ENCODE peak calls at places on chromosomes 16 and 17, in four cellular contexts. Y is HepG2, B is heart left ventricle, M is body of pancreas. X is an unnamed sample.
A peak's percentile ranks its signal among the peaks of the same experiment; 100 is the strongest.

GRCh38 chr16:81321039-81321438 is 6.3 kb downstream of the GAN start:
- ATAC-seq in Y (no peak), B (no peak), M (no peak), X (no peak)

GRCh38 chr17:83189013-83189672 is 109.7 kb downstream of the METRNL start:
- ATAC-seq in Y (no peak), B (no peak), M (no peak), X (no peak)

GRCh38 chr17:76560877-76561221 is 21.0 kb downstream of the PRCD start:
- ATAC-seq in Y (no peak), B (no peak), M (no peak), X (no peak)

GRCh38 chr17:40623419-40624217 is 24.0 kb downstream of the SMARCE1 start:
- ATAC-seq in Y (no peak), B (no peak), M (no peak), X (no peak)

GRCh38 chr17:77425791-77426641 is 285.2 kb downstream of the SEC14L1 start:
- ATAC-seq in Y (no peak), B (no peak), M (no peak), X (peak; percentile 48)

GRCh38 chr17:4574448-4575045 is 9.8 kb upstream of the SMTNL2 start:
- ATAC-seq in Y (no peak), B (no peak), M (no peak), X (no peak)

GRCh38 chr16:51147776-51148673 is 3.0 kb downstream of the SALL1 start:
- ATAC-seq in Y (no peak), B (no peak), M (no peak), X (no peak)

GRCh38 chr17:10629706-10630105 is 27.4 kb downstream of the MYH3 start:
- ATAC-seq in Y (no peak), B (no peak), M (no peak), X (no peak)

GRCh38 chr17:72764632-72765041 is 327.9 kb downstream of the SLC39A11 start:
- ATAC-seq in Y (no peak), B (no peak), M (no peak), X (no peak)

GRCh38 chr17:43393944-43394482 is 4.8 kb upstream of the ARL4D start:
- ATAC-seq in Y (peak; percentile 60), B (peak; percentile 45), M (peak; percentile 76), X (peak; percentile 60)

GRCh38 chr17:34703533-34703932 is 124.2 kb downstream of the TMEM132E start:
- ATAC-seq in Y (no peak), B (no peak), M (no peak), X (no peak)

GRCh38 chr16:85240982-85241924 is 129.0 kb upstream of the CIBAR2 start:
- ATAC-seq in Y (peak; percentile 16), B (no peak), M (no peak), X (no peak)

GRCh38 chr17:77433385-77434135 is 292.8 kb downstream of the SEC14L1 start:
- ATAC-seq in Y (no peak), B (no peak), M (no peak), X (no peak)

GRCh38 chr16:67112591-67113399 is 3.1 kb downstream of the PHAF1 start:
- ATAC-seq in Y (no peak), B (no peak), M (no peak), X (no peak)

GRCh38 chr17:34826332-34826731 is 134.9 kb downstream of the CCT6B start:
- ATAC-seq in Y (no peak), B (no peak), M (no peak), X (no peak)

GRCh38 chr16:27401768-27402568 is at the start of gene IL21R:
- ATAC-seq in Y (peak; percentile 46), B (peak; percentile 43), M (peak; percentile 30), X (peak; percentile 48)

GRCh38 chr17:63841350-63842172 is 924 bp downstream of the SMARCD2 start:
- ATAC-seq in Y (peak; percentile 45), B (peak; percentile 3), M (peak; percentile 1), X (peak; percentile 4)

GRCh38 chr16:28100810-28101532 is 37.5 kb upstream of the GSG1L start:
- ATAC-seq in Y (no peak), B (no peak), M (no peak), X (no peak)

GRCh38 chr17:18246880-18247612 is 11.5 kb downstream of the FLII start:
- ATAC-seq in Y (no peak), B (no peak), M (peak; percentile 65), X (peak; percentile 60)

GRCh38 chr16:66020061-66020460 is 346.4 kb upstream of the CDH5 start:
- ATAC-seq in Y (no peak), B (no peak), M (no peak), X (no peak)

GRCh38 chr17:32807577-32807976 is 69.3 kb downstream of the MYO1D start:
- ATAC-seq in Y (no peak), B (no peak), M (no peak), X (no peak)

GRCh38 chr17:4994081-4994595 is 3.2 kb downstream of the INCA1 start:
- ATAC-seq in Y (no peak), B (no peak), M (no peak), X (no peak)

GRCh38 chr16:4790871-4791270 is 2.7 kb upstream of the SEPTIN12 start:
- ATAC-seq in Y (no peak), B (no peak), M (no peak), X (no peak)

GRCh38 chr17:44353656-44354331 is 8.7 kb downstream of the GRN start:
- ATAC-seq in Y (no peak), B (no peak), M (peak; percentile 54), X (peak; percentile 36)

GRCh38 chr16:11424118-11424460 is 78.8 kb downstream of the RMI2 start:
- ATAC-seq in Y (peak; percentile 10), B (no peak), M (no peak), X (no peak)

GRCh38 chr16:31094088-31094423 is 541 bp downstream of the VKORC1 start:
- ATAC-seq in Y (peak; percentile 33), B (no peak), M (peak; percentile 17), X (peak; percentile 2)

GRCh38 chr17:51046527-51047384 is 73.9 kb downstream of the SPAG9 start:
- ATAC-seq in Y (peak; percentile 61), B (peak; percentile 90), M (peak; percentile 84), X (peak; percentile 77)

GRCh38 chr17:51044964-51045363 is 75.7 kb downstream of the SPAG9 start:
- ATAC-seq in Y (no peak), B (no peak), M (no peak), X (no peak)

GRCh38 chr17:51050291-51051033 is 70.2 kb downstream of the SPAG9 start:
- ATAC-seq in Y (no peak), B (no peak), M (no peak), X (no peak)

DNA sequence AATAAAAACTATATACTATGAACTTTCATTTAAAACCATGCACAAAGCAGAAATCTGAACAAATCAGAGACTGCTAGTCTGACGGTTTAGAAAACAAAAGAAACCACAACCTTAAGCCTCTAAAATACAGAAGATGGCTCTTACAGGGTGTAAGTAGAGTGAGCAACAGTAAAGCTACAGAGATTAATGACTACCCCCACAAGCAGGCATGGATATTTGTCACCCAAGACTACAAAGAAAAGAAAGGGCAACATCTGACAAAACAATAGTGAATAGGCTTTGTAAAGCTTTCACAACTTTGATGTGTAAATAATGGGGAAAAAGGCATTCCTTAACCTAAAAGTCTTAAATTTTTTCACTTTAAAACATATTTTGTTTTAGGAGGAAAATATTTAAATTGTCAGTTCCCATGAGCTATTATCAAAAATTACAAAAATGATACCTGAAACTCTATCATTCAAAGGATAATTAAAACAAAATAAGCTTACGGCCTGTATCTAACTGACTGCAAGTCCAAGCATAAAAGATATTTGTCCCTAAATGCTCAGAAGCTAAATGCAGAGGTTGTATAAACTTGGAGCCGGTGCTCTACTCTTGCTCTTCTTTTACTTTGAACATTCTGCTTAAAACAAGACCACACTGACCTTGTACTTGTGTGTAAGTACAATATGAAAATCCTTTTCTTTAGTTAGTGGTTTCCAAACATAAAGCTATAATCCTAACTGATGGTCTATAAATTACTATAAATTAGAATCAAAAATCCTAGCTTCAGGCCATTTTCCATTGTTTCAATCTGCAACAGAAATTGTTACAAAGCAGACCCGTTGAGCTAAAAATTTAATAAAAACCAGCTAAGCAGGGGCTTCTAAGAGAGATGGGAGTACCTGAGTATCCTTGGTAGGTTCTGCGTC is 74.8 kb downstream of the SPAG9 start:
- ATAC-seq in Y (peak; percentile 59), B (no peak), M (no peak), X (no peak)
- H3K4me3 ChIP-seq in Y (no peak overlapping the region), B (peak overlapping the region; percentile 25), M (no peak overlapping the region), X (peak overlapping the region; percentile 34)

GRCh38 chr17:29032067-29032551 is 10.8 kb upstream of the PIPOX start:
- ATAC-seq in Y (no peak), B (no peak), M (no peak), X (no peak)

GRCh38 chr17:29032798-29033197 is 10.1 kb upstream of the PIPOX start:
- ATAC-seq in Y (no peak), B (no peak), M (no peak), X (no peak)

GRCh38 chr17:29024456-29024952 is 18.4 kb upstream of the PIPOX start:
- ATAC-seq in Y (no peak), B (no peak), M (no peak), X (no peak)

DNA sequence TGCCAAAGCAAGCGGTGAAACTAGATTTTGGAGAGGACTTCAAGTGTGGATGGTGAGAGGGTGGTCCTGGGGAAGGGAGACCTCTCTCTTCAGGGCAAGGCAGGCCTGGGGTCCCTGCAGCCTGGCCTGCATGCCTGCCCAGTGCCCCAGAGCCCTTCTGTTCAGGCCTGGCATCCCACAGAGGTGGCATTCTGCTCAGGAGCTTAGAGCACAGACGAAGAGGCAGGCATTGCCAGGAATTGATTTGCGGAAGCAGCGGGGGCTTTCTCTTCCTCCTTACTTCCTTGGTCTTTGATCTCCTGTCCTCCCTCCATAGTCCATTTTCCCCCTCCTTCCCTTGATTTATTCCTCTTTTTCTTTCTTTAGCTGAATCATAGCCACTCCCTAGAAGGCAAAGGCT is 15.4 kb upstream of the PIPOX start:
- ATAC-seq in Y (no peak), B (no peak), M (no peak), X (no peak)
- H3K27me3 ChIP-seq in Y (peaks cover 3% of the 10 kb centered on the region), B (peaks cover 2% of the 10 kb centered on the region), M (no peaks in the 10 kb centered on the region), X (peaks cover 17% of the 10 kb centered on the region)

GRCh38 chr17:42111265-42111636 is 1.3 kb downstream of the DHX58 start:
- ATAC-seq in Y (no peak), B (no peak), M (no peak), X (no peak)

GRCh38 chr17:42114118-42114517 is 1.6 kb upstream of the DHX58 start:
- ATAC-seq in Y (no peak), B (no peak), M (no peak), X (no peak)

GRCh38 chr17:42113293-42114069 is 967 bp upstream of the DHX58 start:
- ATAC-seq in Y (no peak), B (no peak), M (no peak), X (no peak)

GRCh38 chr17:42111901-42112551 is 488 bp downstream of the DHX58 start:
- ATAC-seq in Y (peak; percentile 38), B (peak; percentile 22), M (peak; percentile 34), X (peak; percentile 70)

GRCh38 chr17:42112552-42113176 is at the start of gene DHX58:
- ATAC-seq in Y (peak; percentile 80), B (peak; percentile 61), M (peak; percentile 88), X (peak; percentile 91)
- TF ChIP-seq POLR2A in Y (no peak), B (peak; percentile 56), M (peak; percentile 73), X (peak; percentile 65)

DNA sequence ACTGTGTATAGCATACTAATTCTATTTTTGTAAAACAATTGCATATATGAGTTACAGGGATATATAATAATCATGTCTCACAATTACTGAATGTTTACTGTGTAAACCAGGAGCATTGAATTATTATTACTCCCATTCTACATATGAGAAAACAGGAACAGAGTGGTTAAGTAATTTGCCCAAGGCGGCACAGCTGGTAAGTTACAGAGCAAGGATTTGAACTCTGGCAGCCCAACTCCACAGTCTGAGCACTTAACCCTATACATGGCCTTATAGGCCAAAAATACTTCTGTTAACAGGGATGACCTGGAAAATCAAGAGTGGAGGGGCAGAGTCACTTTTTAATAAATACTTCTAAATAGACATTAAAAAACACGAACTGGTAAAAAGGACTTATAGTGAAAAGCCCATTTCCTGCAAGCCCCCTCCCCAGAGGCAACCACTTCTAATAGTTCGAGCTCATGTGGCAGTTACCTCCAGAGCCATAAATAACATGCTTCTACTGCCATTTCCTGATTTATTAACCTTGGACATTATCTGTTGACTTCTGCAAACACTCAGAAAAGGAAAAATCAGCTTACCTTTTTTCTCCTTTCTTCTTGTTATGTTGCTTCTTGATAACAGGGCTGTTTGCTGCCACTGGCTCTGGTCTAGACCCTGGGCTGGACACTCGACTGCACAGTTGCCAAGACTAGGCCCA is 22.1 kb upstream of the ADGRG1 start:
- ATAC-seq in Y (no peak), B (no peak), M (peak; percentile 11), X (no peak)
- H3K4me3 ChIP-seq in Y (peak overlapping the region; percentile 69), B (no peak overlapping the region), M (no peak overlapping the region), X (no peak overlapping the region)

X was measured in gastroesophageal sphincter.